ENCODE peak calls at places on chromosome 15, in ten cellular contexts. R, Y, D, H, S, A, J, V, N and P are unnamed samples.

GRCh38 chr15:98403569-98403968 is 244.8 kb upstream of the IGF1R start:
- DNase-seq in R (no peak), Y (no peak), D (no peak), H (no peak), S (no peak), A (no peak), J (no peak), V (no peak), N (no peak), P (no peak)

GRCh38 chr15:33008284-33009011 is 186.1 kb downstream of the FMN1 start:
- DNase-seq in R (no peak), Y (no peak), D (no peak), H (no peak), S (peak; percentile 49), A (no peak), J (no peak), V (no peak), N (no peak), P (no peak)

GRCh38 chr15:72116680-72117447 is 1.1 kb downstream of the MYO9A start:
- DNase-seq in R (no peak), Y (no peak), D (peak; percentile 7), H (no peak), S (peak; percentile 39), A (no peak), J (peak; percentile 51), V (no peak), N (no peak), P (no peak)

GRCh38 chr15:33671456-33671855 is 296.8 kb upstream of the CHRM5 start:
- DNase-seq in R (no peak), Y (no peak), D (no peak), H (no peak), S (no peak), A (no peak), J (no peak), V (no peak), N (no peak), P (no peak)

GRCh38 chr15:76839173-76839572 is 66.0 kb downstream of the SCAPER start:
- DNase-seq in R (no peak), Y (no peak), D (no peak), H (no peak), S (no peak), A (no peak), J (no peak), V (no peak), N (no peak), P (no peak)

GRCh38 chr15:38308797-38309196 is 56.2 kb downstream of the SPRED1 start:
- DNase-seq in R (no peak), Y (no peak), D (no peak), H (no peak), S (peak; percentile 10), A (no peak), J (no peak), V (no peak), N (no peak), P (no peak)

GRCh38 chr15:93179704-93180103 is 90.7 kb upstream of the RGMA start:
- DNase-seq in R (no peak), Y (no peak), D (no peak), H (peak; percentile 53), S (no peak), A (no peak), J (no peak), V (no peak), N (no peak), P (peak; percentile 77)

GRCh38 chr15:65937476-65937875 is 68.2 kb downstream of the RAB11A start:
- DNase-seq in R (no peak), Y (no peak), D (no peak), H (no peak), S (peak; percentile 13), A (no peak), J (no peak), V (peak; percentile 36), N (no peak), P (no peak)

GRCh38 chr15:90002428-90002844 is 1.3 kb downstream of the ZNF710 start:
- DNase-seq in R (peak; percentile 50), Y (peak; percentile 16), D (peak; percentile 39), H (peak; percentile 61), S (peak; percentile 65), A (no peak), J (peak; percentile 63), V (peak; percentile 30), N (no peak), P (peak; percentile 77)

GRCh38 chr15:38683382-38684242 is 119.0 kb upstream of the RASGRP1 start:
- DNase-seq in R (peak; percentile 47), Y (peak; percentile 51), D (peak; percentile 59), H (peak; percentile 49), S (peak; percentile 57), A (peak; percentile 27), J (no peak), V (peak; percentile 28), N (peak; percentile 65), P (peak; percentile 80)

GRCh38 chr15:58994906-58995453 is 7.5 kb downstream of the RNF111 start:
- DNase-seq in R (no peak), Y (no peak), D (no peak), H (no peak), S (no peak), A (no peak), J (no peak), V (no peak), N (no peak), P (no peak)

GRCh38 chr15:66679657-66680108 is 22.4 kb upstream of the SMAD6 start:
- DNase-seq in R (no peak), Y (no peak), D (no peak), H (peak; percentile 46), S (no peak), A (no peak), J (peak; percentile 54), V (no peak), N (no peak), P (peak; percentile 91)

GRCh38 chr15:73941044-73941443 is 14.8 kb downstream of the LOXL1 start:
- DNase-seq in R (no peak), Y (no peak), D (no peak), H (no peak), S (peak; percentile 94), A (no peak), J (no peak), V (no peak), N (no peak), P (no peak)

GRCh38 chr15:52642386-52643361 is 36.5 kb downstream of the ATOSA start:
- DNase-seq in R (no peak), Y (no peak), D (no peak), H (no peak), S (peak; percentile 84), A (no peak), J (no peak), V (no peak), N (no peak), P (no peak)

GRCh38 chr15:58864602-58865419 is 68.7 kb downstream of the SLTM start:
- DNase-seq in R (peak; percentile 18), Y (no peak), D (no peak), H (peak; percentile 76), S (no peak), A (no peak), J (peak; percentile 59), V (no peak), N (peak; percentile 42), P (peak; percentile 84)

GRCh38 chr15:98292442-98293240 is 332.1 kb downstream of the ARRDC4 start:
- DNase-seq in R (no peak), Y (no peak), D (peak; percentile 46), H (peak; percentile 90), S (peak; percentile 48), A (peak; percentile 21), J (no peak), V (peak; percentile 35), N (peak; percentile 61), P (peak; percentile 97)

GRCh38 chr15:45048784-45049631 is 26.0 kb downstream of the SORD start:
- DNase-seq in R (no peak), Y (no peak), D (no peak), H (no peak), S (no peak), A (no peak), J (no peak), V (peak; percentile 16), N (no peak), P (peak; percentile 55)

GRCh38 chr15:81327526-81327925 is 3.6 kb upstream of the STARD5 start:
- DNase-seq in R (no peak), Y (no peak), D (no peak), H (no peak), S (peak; percentile 73), A (no peak), J (no peak), V (no peak), N (no peak), P (no peak)

GRCh38 chr15:72907733-72908132 is 124.2 kb upstream of the ADPGK start:
- DNase-seq in R (no peak), Y (no peak), D (no peak), H (no peak), S (no peak), A (no peak), J (peak; percentile 61), V (no peak), N (no peak), P (no peak)

GRCh38 chr15:66880380-66881155 is 178.5 kb downstream of the SMAD6 start:
- DNase-seq in R (no peak), Y (no peak), D (no peak), H (no peak), S (no peak), A (no peak), J (no peak), V (no peak), N (no peak), P (peak; percentile 39)

GRCh38 chr15:100133001-100133400 is 208.8 kb downstream of the ADAMTS17 start:
- DNase-seq in R (no peak), Y (no peak), D (no peak), H (peak; percentile 55), S (no peak), A (no peak), J (no peak), V (no peak), N (no peak), P (peak; percentile 67)

GRCh38 chr15:77058468-77058867 is 12.4 kb downstream of the TSPAN3 start:
- DNase-seq in R (no peak), Y (no peak), D (no peak), H (no peak), S (no peak), A (no peak), J (no peak), V (no peak), N (no peak), P (no peak)

GRCh38 chr15:73799466-73799865 is 46.3 kb upstream of the INSYN1 start:
- DNase-seq in R (no peak), Y (no peak), D (no peak), H (no peak), S (peak; percentile 53), A (no peak), J (no peak), V (no peak), N (no peak), P (no peak)

GRCh38 chr15:37931868-37932267 is 2.6 kb upstream of the TMCO5A start:
- DNase-seq in R (no peak), Y (no peak), D (no peak), H (no peak), S (peak; percentile 70), A (no peak), J (no peak), V (no peak), N (no peak), P (no peak)

GRCh38 chr15:71532994-71533393 is 277.4 kb upstream of the NR2E3 start:
- DNase-seq in R (no peak), Y (no peak), D (no peak), H (peak; percentile 41), S (peak; percentile 64), A (peak; percentile 10), J (no peak), V (no peak), N (no peak), P (peak; percentile 77)

GRCh38 chr15:85592148-85592547 is 202.6 kb downstream of the KLHL25 start:
- DNase-seq in R (no peak), Y (no peak), D (no peak), H (no peak), S (peak; percentile 93), A (no peak), J (no peak), V (no peak), N (no peak), P (no peak)

GRCh38 chr15:82540984-82541431 is 751 bp upstream of the RPS17 start:
- DNase-seq in R (no peak), Y (no peak), D (no peak), H (peak; percentile 50), S (peak; percentile 30), A (no peak), J (peak; percentile 53), V (no peak), N (peak; percentile 25), P (peak; percentile 76)